ENCODE peak calls at places on chromosomes 13 and 19, in six cellular contexts. M, D, B, Z, S and Q are unnamed samples.
A peak's percentile ranks its signal among the peaks of the same experiment; 100 is the strongest.

GRCh38 chr19:32889137-32889934 is 19.8 kb upstream of the SLC7A9 start:
- DNase-seq in M (no peak), D (no peak), B (no peak), Z (no peak), S (no peak), Q (no peak)

GRCh38 chr19:48454150-48454730 is 1.1 kb upstream of the KCNJ14 start:
- DNase-seq in M (no peak), D (no peak), B (no peak), Z (no peak), S (no peak), Q (no peak)

GRCh38 chr13:52827839-52828238 is 20.6 kb downstream of the PCDH8 start:
- DNase-seq in M (no peak), D (no peak), B (no peak), Z (no peak), S (no peak), Q (no peak)

GRCh38 chr13:26299168-26299788 is 45.3 kb downstream of the CDK8 start:
- DNase-seq in M (no peak), D (no peak), B (no peak), Z (no peak), S (no peak), Q (no peak)

GRCh38 chr19:35257113-35257461 is 8.3 kb downstream of the LSR start:
- DNase-seq in M (no peak), D (no peak), B (no peak), Z (peak; percentile 11), S (no peak), Q (no peak)

GRCh38 chr13:20492641-20493040 is 33.0 kb downstream of the CRYL1 start:
- DNase-seq in M (peak; percentile 47), D (no peak), B (no peak), Z (no peak), S (no peak), Q (peak; percentile 74)

GRCh38 chr13:29049524-29049923 is 229.4 kb downstream of the MTUS2 start:
- DNase-seq in M (no peak), D (no peak), B (no peak), Z (no peak), S (no peak), Q (no peak)

GRCh38 chr13:25478186-25478585 is 106.4 kb downstream of the ATP8A2 start:
- DNase-seq in M (peak; percentile 62), D (no peak), B (no peak), Z (no peak), S (no peak), Q (no peak)

GRCh38 chr13:101018720-101019119 is 344.1 kb upstream of the TMTC4 start:
- DNase-seq in M (peak; percentile 60), D (no peak), B (no peak), Z (no peak), S (no peak), Q (peak; percentile 95)

GRCh38 chr13:33217256-33217655 is 68.3 kb downstream of the STARD13 start:
- DNase-seq in M (no peak), D (no peak), B (no peak), Z (no peak), S (no peak), Q (no peak)